ENCODE peak calls at places on chromosomes 13 and 19, in seven cellular contexts. E is dorsolateral prefrontal cortex, Z is lung, G is ovary, K is PC-3, O is tibial nerve, U is IMR-90. R is an unnamed sample.

GRCh38 chr13:112877066-112877465 is 91.9 kb upstream of the MCF2L start:
- DNase-seq in Z (no peak), E (no peak), U (no peak), G (no peak), O (no peak), K (no peak), R (no peak)

GRCh38 chr13:100363874-100364273 is 224.7 kb downstream of the GGACT start:
- DNase-seq in K (peak), Z (no peak), U (peak), G (no peak), O (no peak), E (no peak), R (no peak)

GRCh38 chr13:42758515-42758914 is 22.9 kb upstream of the FAM216B start:
- DNase-seq in O (no peak), Z (no peak), U (no peak), E (no peak), K (peak), G (no peak), R (no peak)

GRCh38 chr19:7533281-7533819 is 2.2 kb upstream of the PNPLA6 start:
- DNase-seq in G (peak), U (peak), K (no peak), E (peak), O (peak), Z (peak), R (peak)

GRCh38 chr13:75959861-75960481 is 323.8 kb downstream of the LMO7 start:
- DNase-seq in O (no peak), K (no peak), U (no peak), Z (no peak), E (no peak), G (no peak), R (no peak)

GRCh38 chr19:42048992-42049391 is 21.0 kb downstream of the GRIK5 start:
- DNase-seq in O (no peak), G (no peak), K (peak), Z (no peak), U (no peak), E (no peak), R (no peak)

GRCh38 chr19:4174895-4175668 is 7.3 kb downstream of the SIRT6 start:
- DNase-seq in O (no peak), U (no peak), Z (no peak), E (no peak), G (no peak), K (no peak), R (no peak)

GRCh38 chr13:85806553-85807175 is 7.4 kb upstream of the SLITRK6 start:
- DNase-seq in G (no peak), K (peak), O (no peak), Z (no peak), U (peak), E (no peak), R (no peak)

GRCh38 chr13:111304041-111304544 is 16.3 kb upstream of the TEX29 start:
- DNase-seq in K (no peak), U (no peak), E (peak), G (no peak), Z (no peak), O (no peak), R (no peak)

GRCh38 chr19:48489608-48490216 is 20.5 kb downstream of the CYTH2 start:
- DNase-seq in K (peak), U (peak), Z (peak), G (no peak), E (peak), O (peak), R (no peak)

GRCh38 chr19:20038358-20039202 is 725 bp downstream of the ZNF682 start:
- DNase-seq in E (no peak), G (no peak), U (peak), O (no peak), Z (no peak), K (no peak), R (no peak)

GRCh38 chr13:114101325-114101821 is 31.1 kb downstream of the RASA3 start:
- DNase-seq in K (no peak), U (no peak), G (no peak), Z (no peak), O (peak), E (no peak), R (no peak)

GRCh38 chr19:45952691-45953505 is 20.8 kb downstream of the NOVA2 start:
- DNase-seq in O (no peak), Z (no peak), E (no peak), G (peak), K (peak), U (peak), R (no peak)

GRCh38 chr13:110665491-110666254 is 40.2 kb downstream of the CARS2 start:
- DNase-seq in O (no peak), E (no peak), U (no peak), G (no peak), K (no peak), Z (no peak), R (no peak)

GRCh38 chr19:10670187-10670586 is 16.0 kb downstream of the ILF3 start:
- DNase-seq in O (no peak), Z (no peak), G (no peak), U (no peak), K (no peak), E (peak), R (no peak)

GRCh38 chr13:110784748-110785147 is 71.2 kb downstream of the ING1 start:
- DNase-seq in O (no peak), Z (no peak), K (no peak), G (no peak), E (no peak), U (no peak), R (no peak)

GRCh38 chr19:18599485-18599884 is 7.1 kb downstream of the CRLF1 start:
- DNase-seq in K (no peak), G (no peak), E (no peak), Z (no peak), U (no peak), O (no peak), R (no peak)

GRCh38 chr13:98466634-98467236 is 110.2 kb downstream of the STK24 start:
- DNase-seq in U (peak), O (no peak), K (peak), E (no peak), G (no peak), Z (no peak), R (no peak)

GRCh38 chr19:39277598-39277997 is 9.4 kb downstream of the IFNL2 start:
- DNase-seq in K (no peak), Z (peak), U (no peak), O (no peak), G (no peak), E (no peak), R (no peak)

GRCh38 chr19:6068711-6069110 is 41.6 kb downstream of the RFX2 start:
- DNase-seq in U (no peak), O (no peak), E (no peak), G (no peak), Z (no peak), K (no peak), R (peak)

GRCh38 chr19:29861575-29861974 is 49.8 kb downstream of the CCNE1 start:
- DNase-seq in E (no peak), G (no peak), O (no peak), K (no peak), Z (no peak), U (no peak), R (no peak)

GRCh38 chr13:111209613-111210012 is 94.5 kb downstream of the ARHGEF7 start:
- DNase-seq in K (no peak), U (no peak), G (no peak), E (no peak), Z (no peak), O (no peak), R (no peak)

GRCh38 chr19:38975861-38976271 is 324 bp upstream of the FBXO17 start:
- DNase-seq in O (no peak), Z (no peak), E (peak), K (no peak), G (no peak), U (peak), R (peak)

GRCh38 chr13:103066079-103066880 is at the start of gene SLC10A2:
- DNase-seq in U (no peak), Z (no peak), G (no peak), E (no peak), K (no peak), O (no peak), R (no peak)

GRCh38 chr19:51948979-51949378 is 21.7 kb downstream of the ZNF613 start:
- DNase-seq in Z (no peak), K (no peak), E (peak), U (peak), G (peak), O (no peak), R (no peak)

GRCh38 chr13:30748717-30749116 is 13.4 kb downstream of the ALOX5AP start:
- DNase-seq in Z (no peak), O (no peak), G (no peak), E (no peak), K (no peak), U (no peak), R (no peak)

GRCh38 chr13:34522818-34523217 is 419.3 kb upstream of the NBEA start:
- DNase-seq in U (no peak), E (no peak), O (no peak), G (no peak), K (peak), Z (no peak), R (no peak)

GRCh38 chr19:1841209-1841924 is 6.9 kb downstream of the REXO1 start:
- DNase-seq in Z (no peak), O (no peak), E (no peak), G (no peak), U (no peak), K (no peak), R (no peak)

GRCh38 chr19:1482361-1483066 is 3.5 kb upstream of the C19orf25 start:
- DNase-seq in K (no peak), O (no peak), E (no peak), G (no peak), U (no peak), Z (no peak), R (no peak)

GRCh38 chr19:7393934-7394508 is 45.3 kb downstream of the ARHGEF18 start:
- DNase-seq in G (no peak), Z (no peak), E (no peak), K (no peak), U (no peak), O (no peak), R (no peak)

GRCh38 chr19:37698216-37698615 is 21.3 kb downstream of the ZNF607 start:
- DNase-seq in E (no peak), U (no peak), Z (no peak), O (no peak), G (no peak), K (no peak), R (no peak)

GRCh38 chr19:6045108-6045507 is 65.2 kb downstream of the RFX2 start:
- DNase-seq in E (no peak), U (no peak), K (no peak), O (no peak), Z (peak), G (no peak), R (no peak)

GRCh38 chr19:38736036-38736412 is 8.2 kb downstream of the CAPN12 start:
- DNase-seq in G (peak), O (no peak), E (no peak), Z (peak), U (no peak), K (peak), R (peak)

GRCh38 chr19:47232422-47233211 is 1.6 kb upstream of the BBC3 start:
- DNase-seq in U (peak), E (no peak), O (no peak), K (peak), G (no peak), Z (no peak), R (no peak)

GRCh38 chr19:20039203-20039723 is at the start of gene ZNF682:
- DNase-seq in O (peak), U (peak), Z (peak), E (peak), K (peak), G (peak), R (peak)

GRCh38 chr13:109904218-109904617 is 117.8 kb upstream of the IRS2 start:
- DNase-seq in O (no peak), Z (no peak), G (no peak), K (no peak), E (no peak), U (no peak), R (no peak)

GRCh38 chr19:55516878-55517620 is 19.9 kb downstream of the SBK2 start:
- DNase-seq in Z (peak), O (peak), E (peak), U (peak), K (peak), G (peak), R (peak)
- H3K4me3 ChIP-seq in Z (peak), O (peak), E (peak), U (peak), K (peak), G (peak), R (peak)

GRCh38 chr13:44739120-44739519 is 163.0 kb upstream of the TSC22D1 start:
- DNase-seq in U (no peak), Z (no peak), E (no peak), O (no peak), G (no peak), K (no peak), R (no peak)
- TF ChIP-seq CTCF in U (no peak), Z (no peak), E (no peak), O (no peak), G (no peak), K (no peak), R (no peak)

GRCh38 chr13:40640845-40641458 is 25.5 kb downstream of the FOXO1 start:
- DNase-seq in O (no peak), G (no peak), U (no peak), Z (no peak), E (no peak), K (peak), R (no peak)
- H3K27ac ChIP-seq in O (no peak), G (no peak), U (no peak), Z (no peak), E (no peak), K (no peak), R (no peak)

DNA sequence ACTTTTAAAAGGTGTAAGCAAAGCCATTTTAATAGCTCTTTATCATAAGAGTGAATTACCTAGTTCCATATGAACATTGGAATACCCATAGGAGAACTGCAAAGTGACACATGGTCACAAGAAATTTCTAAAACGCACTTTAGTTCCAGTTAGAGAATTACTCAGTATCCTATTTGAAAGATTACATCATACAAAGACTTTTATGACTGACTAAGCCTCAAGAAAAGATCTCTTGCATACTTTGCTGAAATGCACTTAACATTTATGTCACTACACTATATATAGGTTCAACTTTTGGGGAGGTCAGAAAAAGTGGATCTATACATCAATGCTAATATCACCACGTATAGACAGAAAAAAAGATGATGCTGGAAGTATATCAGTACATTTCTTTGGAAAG is 7.1 kb downstream of the PCDH9 start:
- DNase-seq in Z (no peak), G (no peak), E (no peak), U (peak), K (peak), O (no peak), R (no peak)
- H3K4me3 ChIP-seq in Z (no peak), G (no peak), E (peak), U (no peak), K (no peak), O (no peak), R (no peak)

GRCh38 chr19:12872255-12872654 is 9.0 kb downstream of the DNASE2 start:
- DNase-seq in G (no peak), O (no peak), U (no peak), E (no peak), Z (no peak), K (peak), R (no peak)

GRCh38 chr19:12875086-12875485 is 6.2 kb downstream of the DNASE2 start:
- DNase-seq in O (no peak), U (no peak), G (no peak), E (no peak), K (no peak), Z (no peak), R (no peak)

GRCh38 chr19:12871681-12872080 is 9.6 kb downstream of the DNASE2 start:
- DNase-seq in G (no peak), Z (no peak), K (no peak), E (no peak), O (no peak), U (no peak), R (no peak)

GRCh38 chr19:12873891-12874745 is 7.1 kb downstream of the DNASE2 start:
- DNase-seq in O (no peak), E (no peak), G (no peak), U (no peak), K (no peak), Z (no peak), R (no peak)

DNA sequence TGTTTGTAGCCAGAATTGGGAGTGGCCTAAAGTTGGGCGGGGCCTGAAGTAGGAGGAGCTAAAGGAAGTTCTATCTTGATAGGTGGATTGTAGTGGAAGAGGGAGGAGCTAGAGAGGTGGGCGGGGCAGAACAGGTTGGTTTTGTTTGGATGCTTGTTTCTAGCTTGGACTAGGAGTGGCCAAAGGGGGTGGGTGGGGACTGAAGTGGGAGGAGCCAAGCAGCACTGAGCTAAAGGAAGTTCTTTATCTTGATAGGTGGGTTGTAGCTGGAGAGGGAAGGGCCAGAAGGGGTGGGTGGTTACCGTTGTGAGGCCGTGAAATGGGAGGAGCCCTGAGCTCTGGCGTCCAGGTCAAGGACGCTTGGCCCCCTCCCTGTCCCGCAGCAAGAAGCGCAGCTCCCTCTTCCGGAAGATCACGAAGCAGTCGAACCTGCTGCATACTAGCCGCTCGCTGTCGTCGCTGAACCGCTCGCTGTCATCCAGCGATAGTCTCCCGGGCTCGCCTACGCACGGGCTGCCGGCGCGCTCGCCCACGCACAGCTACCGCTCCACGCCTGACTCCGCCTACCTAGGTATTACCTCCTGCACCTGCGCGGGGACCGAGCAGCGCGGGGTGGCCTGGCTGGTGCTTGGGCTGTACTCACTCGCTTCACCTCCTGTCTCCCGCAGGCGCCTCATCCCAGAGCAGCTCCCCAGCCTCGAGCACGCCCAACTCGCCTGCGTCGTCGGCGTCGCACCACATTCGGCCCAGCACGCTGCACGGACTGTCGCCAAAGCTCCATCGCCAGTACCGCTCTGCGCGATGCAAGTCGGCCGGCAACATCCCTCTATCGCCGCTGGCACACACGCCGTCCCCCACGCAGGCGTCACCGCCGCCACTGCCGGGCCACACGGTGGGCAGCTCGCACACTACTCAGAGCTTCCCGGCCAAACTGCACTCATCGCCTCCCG is 8.0 kb downstream of the DNASE2 start:
- DNase-seq in G (peak), E (no peak), U (peak), Z (peak), O (no peak), K (peak), R (no peak)
- TF ChIP-seq CTCF in G (no peak), E (no peak), U (no peak), Z (no peak), O (no peak), K (no peak), R (no peak)